ENCODE peak calls at places on chromosome 15, in six cellular contexts. Y is ACHN; D is mucosa of descending colon; W is EL; V is NCI-H1105; E is activated effector memory CD4-positive, alpha-beta T cell treated with Interleukin-2 at 50 U/mL for 16 hours. P is an unnamed sample.

GRCh38 chr15:78712797-78713515 is 71.9 kb upstream of the CHRNB4 start:
- DNase-seq in E (no peak), W (no peak), Y (no peak), D (no peak), V (no peak), P (no peak)

GRCh38 chr15:81767076-81767475 is 278.7 kb downstream of the MEX3B start:
- DNase-seq in E (no peak), Y (no peak), D (no peak), V (no peak), W (no peak), P (no peak)

GRCh38 chr15:75107905-75108838 is 84.8 kb downstream of the PPCDC start:
- DNase-seq in E (peak), Y (peak), V (no peak), W (peak), D (peak), P (peak)

GRCh38 chr15:25527118-25527517 is 88.3 kb upstream of the UBE3A start:
- DNase-seq in V (no peak), W (no peak), D (no peak), E (no peak), Y (no peak), P (no peak)

GRCh38 chr15:75636026-75636425 is 4.0 kb downstream of the IMP3 start:
- DNase-seq in V (no peak), E (no peak), D (no peak), Y (no peak), W (no peak), P (no peak)

GRCh38 chr15:42131006-42131405 is 25.4 kb downstream of the PLA2G4F start:
- DNase-seq in Y (no peak), W (no peak), V (no peak), E (no peak), D (no peak), P (no peak)

GRCh38 chr15:68537097-68537496 is 41.7 kb upstream of the CORO2B start:
- DNase-seq in W (peak), Y (no peak), D (no peak), E (no peak), V (no peak), P (no peak)

GRCh38 chr15:48177875-48178611 is at the start of gene MYEF2:
- DNase-seq in E (peak), D (peak), Y (peak), W (peak), V (peak), P (peak)

GRCh38 chr15:43249699-43250203 is 17.0 kb downstream of the TGM5 start:
- DNase-seq in D (no peak), E (no peak), Y (peak), V (no peak), W (peak), P (no peak)

GRCh38 chr15:69375151-69375790 is 38.9 kb upstream of the KIF23 start:
- DNase-seq in D (no peak), W (no peak), E (no peak), V (no peak), Y (no peak), P (no peak)

GRCh38 chr15:57343526-57343925 is 32.8 kb upstream of the CGNL1 start:
- DNase-seq in V (no peak), E (no peak), Y (no peak), D (no peak), W (no peak), P (no peak)

GRCh38 chr15:84944311-84944710 is 37.3 kb upstream of the PDE8A start:
- DNase-seq in E (no peak), Y (no peak), D (no peak), V (no peak), W (no peak), P (no peak)

GRCh38 chr15:70023064-70023768 is 74.5 kb downstream of the TLE3 start:
- DNase-seq in W (peak), E (peak), V (no peak), Y (peak), D (no peak), P (peak)

GRCh38 chr15:70258369-70259029 is 160.8 kb upstream of the TLE3 start:
- DNase-seq in E (peak), Y (no peak), V (no peak), W (peak), D (peak), P (no peak)

GRCh38 chr15:44087578-44088190 is 107.4 kb downstream of the FRMD5 start:
- DNase-seq in W (peak), D (no peak), V (no peak), Y (peak), E (no peak), P (no peak)

GRCh38 chr15:59186501-59186900 is 20.1 kb upstream of the LDHAL6B start:
- DNase-seq in W (no peak), E (no peak), D (no peak), V (no peak), Y (no peak), P (no peak)

GRCh38 chr15:51414256-51414860 is 72.9 kb downstream of the GLDN start:
- DNase-seq in Y (no peak), V (no peak), E (no peak), W (no peak), D (no peak), P (no peak)

GRCh38 chr15:53862371-53862770 is 102.9 kb upstream of the WDR72 start:
- DNase-seq in Y (no peak), V (no peak), E (no peak), W (no peak), D (no peak), P (no peak)

GRCh38 chr15:92839696-92840095 is 60.4 kb upstream of the CHD2 start:
- DNase-seq in V (peak), Y (no peak), W (no peak), D (no peak), E (no peak), P (no peak)

GRCh38 chr15:98812711-98813441 is 164.5 kb downstream of the IGF1R start:
- DNase-seq in D (no peak), E (no peak), W (no peak), V (no peak), Y (no peak), P (no peak)

GRCh38 chr15:85354432-85354831 is 26.0 kb upstream of the AKAP13 start:
- DNase-seq in W (peak), V (no peak), E (no peak), D (no peak), Y (peak), P (no peak)

GRCh38 chr15:40999190-40999589 is 45.9 kb downstream of the CHAC1 start:
- DNase-seq in E (no peak), Y (no peak), W (peak), V (no peak), D (no peak), P (no peak)

GRCh38 chr15:95884276-95884675 is 446.2 kb upstream of the NR2F2 start:
- DNase-seq in W (peak), Y (no peak), E (no peak), D (no peak), V (no peak), P (no peak)

GRCh38 chr15:51621917-51622268 is 678 bp downstream of the DMXL2 start:
- DNase-seq in W (peak), V (no peak), D (no peak), E (peak), Y (peak), P (no peak)

GRCh38 chr15:80597081-80597480 is 98.0 kb upstream of the ABHD17C start:
- DNase-seq in W (no peak), V (no peak), E (no peak), Y (no peak), D (no peak), P (no peak)

GRCh38 chr15:90497912-90498311 is 31.8 kb upstream of the CRTC3 start:
- DNase-seq in W (no peak), E (no peak), D (peak), Y (no peak), V (peak), P (no peak)

GRCh38 chr15:98719169-98719515 is 70.8 kb downstream of the IGF1R start:
- DNase-seq in E (no peak), V (no peak), Y (no peak), W (peak), D (no peak), P (no peak)

GRCh38 chr15:90451215-90451850 is 63.3 kb downstream of the IQGAP1 start:
- DNase-seq in D (no peak), E (no peak), V (no peak), W (peak), Y (no peak), P (no peak)

GRCh38 chr15:59550520-59550919 is 61.1 kb upstream of the GCNT3 start:
- DNase-seq in D (no peak), E (no peak), Y (no peak), W (no peak), V (no peak), P (no peak)

GRCh38 chr15:53808058-53808703 is 48.7 kb upstream of the WDR72 start:
- DNase-seq in V (no peak), Y (peak), D (no peak), E (no peak), W (no peak), P (peak)

GRCh38 chr15:97652041-97652440 is 308.5 kb upstream of the ARRDC4 start:
- DNase-seq in D (no peak), Y (no peak), E (no peak), V (no peak), W (no peak), P (no peak)

GRCh38 chr15:66390670-66391069 is 4.0 kb downstream of the MAP2K1 start:
- DNase-seq in E (peak), W (no peak), V (no peak), Y (no peak), D (no peak), P (no peak)

GRCh38 chr15:72836676-72837325 is 53.2 kb upstream of the ADPGK start:
- DNase-seq in W (no peak), Y (no peak), E (no peak), D (no peak), V (no peak), P (no peak)

GRCh38 chr15:36392666-36393266 is 186.7 kb upstream of the CDIN1 start:
- DNase-seq in V (no peak), E (no peak), W (no peak), D (no peak), Y (no peak), P (no peak)

GRCh38 chr15:37102315-37103021 is 2.1 kb upstream of the MEIS2 start:
- DNase-seq in E (no peak), W (peak), V (no peak), Y (peak), D (no peak), P (no peak)

GRCh38 chr15:26260517-26261133 is 397.5 kb upstream of the ATP10A start:
- DNase-seq in W (peak), Y (peak), V (no peak), D (no peak), E (no peak), P (no peak)

GRCh38 chr15:78179906-78180305 is 30.7 kb downstream of the IDH3A start:
- DNase-seq in Y (no peak), E (no peak), D (no peak), W (no peak), V (no peak), P (no peak)

P was measured in SW 1271.